ENCODE peak calls at places on chromosomes 6 and 20, in ten cellular contexts. Y is T-helper 1 cell; O is HEK293T; I is activated naive CD4-positive, alpha-beta T cell; H is posterior cingulate gyrus; D is CD8-positive, alpha-beta T cell; F is hepatocyte; V is NCI-H524; S is left ventricle myocardium inferior; K is HuH-7. R is an unnamed sample.

GRCh38 chr20:18906046-18906445 is 92.5 kb downstream of the SCP2D1 start:
- DNase-seq in V (no peak), K (no peak), D (no peak), Y (no peak), I (no peak), S (no peak), F (no peak), H (no peak), O (no peak), R (no peak)

GRCh38 chr20:16147916-16148315 is 425.3 kb downstream of the KIF16B start:
- DNase-seq in Y (no peak), V (no peak), I (no peak), S (no peak), F (no peak), H (no peak), O (no peak), D (no peak), K (no peak), R (no peak)

GRCh38 chr6:153117986-153118886 is 12.8 kb downstream of the RGS17 start:
- DNase-seq in Y (no peak), S (no peak), I (no peak), K (no peak), D (no peak), H (no peak), O (no peak), F (no peak), V (no peak), R (no peak)

GRCh38 chr20:32114305-32114960 is 4.9 kb downstream of the TM9SF4 start:
- DNase-seq in I (no peak), V (no peak), D (no peak), S (no peak), F (no peak), H (no peak), O (no peak), Y (no peak), K (no peak), R (no peak)

GRCh38 chr20:32509639-32510066 is 75.5 kb downstream of the NOL4L start:
- DNase-seq in Y (no peak), K (no peak), I (peak), V (no peak), D (peak), F (no peak), O (no peak), S (no peak), H (no peak), R (peak)

GRCh38 chr20:36818831-36819230 is 45.3 kb upstream of the DSN1 start:
- DNase-seq in H (no peak), F (no peak), O (no peak), K (no peak), I (no peak), Y (no peak), D (no peak), S (no peak), V (no peak), R (no peak)

GRCh38 chr6:71510057-71510713 is 221.6 kb downstream of the OGFRL1 start:
- DNase-seq in Y (no peak), K (no peak), H (no peak), F (peak), D (no peak), V (peak), O (peak), I (no peak), S (peak), R (peak)

GRCh38 chr6:105058316-105058715 is 101.4 kb downstream of the LIN28B start:
- DNase-seq in Y (no peak), D (no peak), O (no peak), H (no peak), K (no peak), I (no peak), S (no peak), F (no peak), V (no peak), R (no peak)

GRCh38 chr6:12294851-12295536 is 4.8 kb downstream of the EDN1 start:
- DNase-seq in K (no peak), D (no peak), F (no peak), V (no peak), O (no peak), Y (no peak), H (no peak), S (no peak), I (no peak), R (no peak)

GRCh38 chr20:39067526-39068216 is 105.5 kb downstream of the DHX35 start:
- DNase-seq in H (no peak), I (no peak), K (no peak), Y (no peak), S (no peak), D (no peak), O (no peak), F (no peak), V (no peak), R (no peak)

GRCh38 chr20:49636447-49636846 is 68.5 kb upstream of the PTGIS start:
- DNase-seq in Y (no peak), H (no peak), V (no peak), I (no peak), S (peak), F (no peak), K (no peak), D (no peak), O (no peak), R (no peak)